ENCODE peak calls at places on chromosomes 13 and 19, in five cellular contexts. One of them, this sample, is unnamed.

GRCh38 chr13:61170791-61171330 is 244.8 kb downstream of the PCDH20 start:
- DNase-seq in MM.1S: no peak
- DNase-seq in fibroblast of mammary gland: no peak
- DNase-seq in CD4-positive, alpha-beta T cell: no peak
- DNase-seq in NCI-H774: no peak
- DNase-seq in this sample: no peak

GRCh38 chr13:30725331-30726085 is 9.8 kb upstream of the ALOX5AP start:
- DNase-seq in fibroblast of mammary gland: peak
- DNase-seq in CD4-positive, alpha-beta T cell: no peak
- DNase-seq in NCI-H774: no peak
- DNase-seq in MM.1S: no peak
- DNase-seq in this sample: no peak

GRCh38 chr13:42969558-42970172 is 22.4 kb downstream of the EPSTI1 start:
- DNase-seq in CD4-positive, alpha-beta T cell: peak
- DNase-seq in NCI-H774: no peak
- DNase-seq in fibroblast of mammary gland: peak
- DNase-seq in MM.1S: peak
- DNase-seq in this sample: peak

GRCh38 chr13:113863511-113864302 is at the start of gene GAS6:
- DNase-seq in CD4-positive, alpha-beta T cell: no peak
- DNase-seq in MM.1S: peak
- DNase-seq in fibroblast of mammary gland: no peak
- DNase-seq in NCI-H774: peak
- DNase-seq in this sample: peak

GRCh38 chr13:47672982-47673670 is 327.9 kb downstream of the SUCLA2 start:
- DNase-seq in fibroblast of mammary gland: peak
- DNase-seq in MM.1S: no peak
- DNase-seq in NCI-H774: no peak
- DNase-seq in CD4-positive, alpha-beta T cell: no peak
- DNase-seq in this sample: peak

GRCh38 chr19:11322269-11323024 is 17.0 kb downstream of the RAB3D start:
- DNase-seq in MM.1S: no peak
- DNase-seq in fibroblast of mammary gland: no peak
- DNase-seq in CD4-positive, alpha-beta T cell: no peak
- DNase-seq in NCI-H774: no peak
- DNase-seq in this sample: no peak

GRCh38 chr19:42143341-42144234 is 11.3 kb upstream of the POU2F2 start:
- DNase-seq in CD4-positive, alpha-beta T cell: no peak
- DNase-seq in MM.1S: no peak
- DNase-seq in fibroblast of mammary gland: peak
- DNase-seq in NCI-H774: no peak
- DNase-seq in this sample: no peak

GRCh38 chr19:33840783-33841182 is 44.1 kb downstream of the KCTD15 start:
- DNase-seq in CD4-positive, alpha-beta T cell: no peak
- DNase-seq in NCI-H774: no peak
- DNase-seq in fibroblast of mammary gland: no peak
- DNase-seq in MM.1S: no peak
- DNase-seq in this sample: no peak

GRCh38 chr19:3618144-3618810 is 8.3 kb downstream of the CACTIN start:
- DNase-seq in fibroblast of mammary gland: peak
- DNase-seq in CD4-positive, alpha-beta T cell: peak
- DNase-seq in NCI-H774: no peak
- DNase-seq in MM.1S: peak
- DNase-seq in this sample: peak

GRCh38 chr13:35838356-35838755 is 292.8 kb downstream of the DCLK1 start:
- DNase-seq in fibroblast of mammary gland: peak
- DNase-seq in NCI-H774: no peak
- DNase-seq in CD4-positive, alpha-beta T cell: no peak
- DNase-seq in MM.1S: no peak
- DNase-seq in this sample: no peak

GRCh38 chr19:15199652-15200574 is 882 bp downstream of the NOTCH3 start:
- DNase-seq in MM.1S: no peak
- DNase-seq in CD4-positive, alpha-beta T cell: no peak
- DNase-seq in NCI-H774: no peak
- DNase-seq in fibroblast of mammary gland: no peak
- DNase-seq in this sample: no peak

GRCh38 chr19:40355975-40356680 is 7.6 kb downstream of the PLD3 start:
- DNase-seq in CD4-positive, alpha-beta T cell: no peak
- DNase-seq in NCI-H774: no peak
- DNase-seq in fibroblast of mammary gland: no peak
- DNase-seq in MM.1S: no peak
- DNase-seq in this sample: no peak

GRCh38 chr19:1081301-1082164 is 13.6 kb downstream of the POLR2E start:
- DNase-seq in NCI-H774: peak
- DNase-seq in fibroblast of mammary gland: no peak
- DNase-seq in MM.1S: no peak
- DNase-seq in CD4-positive, alpha-beta T cell: no peak
- DNase-seq in this sample: no peak

GRCh38 chr19:16821081-16821480 is 8.1 kb upstream of the SIN3B start:
- DNase-seq in fibroblast of mammary gland: no peak
- DNase-seq in MM.1S: no peak
- DNase-seq in CD4-positive, alpha-beta T cell: no peak
- DNase-seq in NCI-H774: no peak
- DNase-seq in this sample: no peak

This sample was measured in heart right ventricle.